ENCODE peak calls at places on chromosomes 16 and 17, in five cellular contexts. G, U, Z, L and A are unnamed samples.

GRCh38 chr17:71764507-71764906 is 356.3 kb upstream of the SOX9 start:
- DNase-seq in U (no peak), Z (no peak), G (peak), L (no peak), A (peak)

GRCh38 chr16:3127745-3128144 is 7.1 kb upstream of the ZNF213 start:
- DNase-seq in U (no peak), G (no peak), Z (no peak), L (no peak), A (no peak)

GRCh38 chr17:78665952-78666920 is 89.0 kb upstream of the DNAH17 start:
- DNase-seq in U (no peak), G (peak), L (peak), Z (peak), A (peak)

GRCh38 chr16:9139965-9140364 is 48.5 kb downstream of the HAPSTR1 start:
- DNase-seq in U (no peak), G (peak), L (peak), Z (no peak), A (no peak)

GRCh38 chr17:673200-673681 is 41.4 kb downstream of the VPS53 start:
- DNase-seq in U (no peak), L (peak), G (no peak), Z (no peak), A (no peak)

GRCh38 chr17:80746262-80746935 is 201.8 kb downstream of the RPTOR start:
- DNase-seq in L (no peak), G (peak), Z (no peak), U (no peak), A (no peak)

GRCh38 chr17:2018716-2019490 is 6.2 kb downstream of the RTN4RL1 start:
- DNase-seq in L (no peak), G (no peak), U (no peak), Z (no peak), A (no peak)

GRCh38 chr17:39236981-39237441 is 11.3 kb upstream of the STAC2 start:
- DNase-seq in U (no peak), G (no peak), L (no peak), Z (no peak), A (no peak)

GRCh38 chr16:64276646-64277045 is 845.2 kb downstream of the CDH11 start:
- DNase-seq in U (no peak), G (no peak), L (no peak), Z (no peak), A (no peak)

GRCh38 chr17:57823469-57824401 is 26.1 kb downstream of the MRPS23 start:
- DNase-seq in U (no peak), L (no peak), G (no peak), Z (no peak), A (peak)

GRCh38 chr17:76727745-76728456 is 1.3 kb downstream of the METTL23 start:
- DNase-seq in Z (no peak), L (no peak), G (peak), U (no peak), A (peak)

GRCh38 chr16:78444-79145 is 570 bp downstream of the MPG start:
- DNase-seq in Z (no peak), G (peak), L (no peak), U (peak), A (peak)

GRCh38 chr17:47368262-47368661 is 44.5 kb downstream of the EFCAB13 start:
- DNase-seq in L (no peak), G (no peak), U (no peak), Z (no peak), A (no peak)

GRCh38 chr17:44969144-44969780 is 1.2 kb upstream of the C1QL1 start:
- DNase-seq in G (no peak), Z (no peak), L (no peak), U (no peak), A (no peak)

GRCh38 chr17:36657763-36658490 is 56.5 kb downstream of the MRM1 start:
- DNase-seq in U (no peak), G (no peak), Z (no peak), L (no peak), A (peak)